ENCODE peak calls at places on chromosomes 3 and 15, in nine cellular contexts. One of them, this sample, is unnamed.

GRCh38 chr15:98420837-98421236 is 227.5 kb upstream of the IGF1R start:
- DNase-seq in CD8-positive, alpha-beta T cell: no peak
- DNase-seq in heart right ventricle: no peak
- DNase-seq in hepatocyte: no peak
- DNase-seq in esophagus squamous epithelium: no peak
- DNase-seq in OCI-LY7: no peak
- DNase-seq in tibial artery: no peak
- DNase-seq in H9: peak; percentile 32
- DNase-seq in body of pancreas: no peak
- DNase-seq in this sample: no peak

GRCh38 chr3:185250653-185251052 is 3.2 kb downstream of the EHHADH start:
- DNase-seq in CD8-positive, alpha-beta T cell: no peak
- DNase-seq in OCI-LY7: no peak
- DNase-seq in hepatocyte: no peak
- DNase-seq in body of pancreas: no peak
- DNase-seq in esophagus squamous epithelium: no peak
- DNase-seq in tibial artery: no peak
- DNase-seq in H9: no peak
- DNase-seq in heart right ventricle: no peak
- DNase-seq in this sample: no peak

GRCh38 chr15:101258238-101259144 is 6.6 kb upstream of the CHSY1 start:
- DNase-seq in hepatocyte: peak; percentile 80
- DNase-seq in tibial artery: no peak
- DNase-seq in CD8-positive, alpha-beta T cell: peak; percentile 60
- DNase-seq in OCI-LY7: peak; percentile 73
- DNase-seq in heart right ventricle: no peak
- DNase-seq in H9: no peak
- DNase-seq in body of pancreas: peak; percentile 73
- DNase-seq in esophagus squamous epithelium: no peak
- DNase-seq in this sample: peak; percentile 57

GRCh38 chr15:85587707-85588441 is 206.9 kb downstream of the KLHL25 start:
- DNase-seq in body of pancreas: no peak
- DNase-seq in tibial artery: no peak
- DNase-seq in esophagus squamous epithelium: no peak
- DNase-seq in H9: no peak
- DNase-seq in hepatocyte: peak; percentile 41
- DNase-seq in CD8-positive, alpha-beta T cell: no peak
- DNase-seq in OCI-LY7: no peak
- DNase-seq in heart right ventricle: no peak
- DNase-seq in this sample: no peak

GRCh38 chr3:29026959-29027358 is 253.9 kb upstream of the RBMS3 start:
- DNase-seq in heart right ventricle: no peak
- DNase-seq in CD8-positive, alpha-beta T cell: no peak
- DNase-seq in OCI-LY7: no peak
- DNase-seq in body of pancreas: no peak
- DNase-seq in hepatocyte: no peak
- DNase-seq in tibial artery: no peak
- DNase-seq in H9: no peak
- DNase-seq in esophagus squamous epithelium: no peak
- DNase-seq in this sample: no peak

GRCh38 chr15:78638658-78639314 is 2.2 kb downstream of the CHRNB4 start:
- DNase-seq in OCI-LY7: peak; percentile 63
- DNase-seq in H9: peak; percentile 82
- DNase-seq in CD8-positive, alpha-beta T cell: peak; percentile 47
- DNase-seq in hepatocyte: peak; percentile 84
- DNase-seq in esophagus squamous epithelium: no peak
- DNase-seq in tibial artery: no peak
- DNase-seq in body of pancreas: peak; percentile 45
- DNase-seq in heart right ventricle: no peak
- DNase-seq in this sample: no peak

GRCh38 chr3:36932979-36933378 is 11.9 kb downstream of the TRANK1 start:
- DNase-seq in esophagus squamous epithelium: no peak
- DNase-seq in heart right ventricle: no peak
- DNase-seq in body of pancreas: no peak
- DNase-seq in hepatocyte: no peak
- DNase-seq in H9: no peak
- DNase-seq in OCI-LY7: no peak
- DNase-seq in CD8-positive, alpha-beta T cell: no peak
- DNase-seq in tibial artery: no peak
- DNase-seq in this sample: no peak

GRCh38 chr3:17730318-17730967 is 12.0 kb downstream of the TBC1D5 start:
- DNase-seq in body of pancreas: peak; percentile 19
- DNase-seq in heart right ventricle: no peak
- DNase-seq in H9: no peak
- DNase-seq in CD8-positive, alpha-beta T cell: no peak
- DNase-seq in OCI-LY7: no peak
- DNase-seq in tibial artery: no peak
- DNase-seq in hepatocyte: peak; percentile 16
- DNase-seq in esophagus squamous epithelium: no peak
- DNase-seq in this sample: no peak

GRCh38 chr15:29854413-29854812 is 32.1 kb upstream of the TJP1 start:
- DNase-seq in H9: no peak
- DNase-seq in esophagus squamous epithelium: no peak
- DNase-seq in CD8-positive, alpha-beta T cell: no peak
- DNase-seq in body of pancreas: no peak
- DNase-seq in tibial artery: peak; percentile 82
- DNase-seq in OCI-LY7: no peak
- DNase-seq in heart right ventricle: no peak
- DNase-seq in hepatocyte: no peak
- DNase-seq in this sample: no peak

GRCh38 chr15:94792166-94792565 is 560.8 kb downstream of the MCTP2 start:
- DNase-seq in CD8-positive, alpha-beta T cell: no peak
- DNase-seq in tibial artery: no peak
- DNase-seq in OCI-LY7: no peak
- DNase-seq in H9: no peak
- DNase-seq in heart right ventricle: no peak
- DNase-seq in hepatocyte: no peak
- DNase-seq in esophagus squamous epithelium: no peak
- DNase-seq in body of pancreas: no peak
- DNase-seq in this sample: no peak

GRCh38 chr15:66389098-66389858 is 2.6 kb downstream of the MAP2K1 start:
- DNase-seq in CD8-positive, alpha-beta T cell: no peak
- DNase-seq in tibial artery: no peak
- DNase-seq in heart right ventricle: no peak
- DNase-seq in OCI-LY7: peak; percentile 56
- DNase-seq in esophagus squamous epithelium: no peak
- DNase-seq in hepatocyte: no peak
- DNase-seq in body of pancreas: no peak
- DNase-seq in H9: no peak
- DNase-seq in this sample: peak; percentile 32

GRCh38 chr3:127151992-127152391 is 40.9 kb upstream of the PRR23E start:
- DNase-seq in CD8-positive, alpha-beta T cell: no peak
- DNase-seq in OCI-LY7: no peak
- DNase-seq in tibial artery: no peak
- DNase-seq in body of pancreas: no peak
- DNase-seq in H9: no peak
- DNase-seq in esophagus squamous epithelium: no peak
- DNase-seq in heart right ventricle: no peak
- DNase-seq in hepatocyte: no peak
- DNase-seq in this sample: no peak

GRCh38 chr3:128864351-128864811 is 15.0 kb upstream of the ACAD9 start:
- DNase-seq in hepatocyte: no peak
- DNase-seq in heart right ventricle: no peak
- DNase-seq in esophagus squamous epithelium: no peak
- DNase-seq in H9: no peak
- DNase-seq in OCI-LY7: no peak
- DNase-seq in CD8-positive, alpha-beta T cell: no peak
- DNase-seq in body of pancreas: no peak
- DNase-seq in tibial artery: no peak
- DNase-seq in this sample: no peak

GRCh38 chr15:90002428-90002844 is 1.3 kb downstream of the ZNF710 start:
- DNase-seq in body of pancreas: peak; percentile 42
- DNase-seq in OCI-LY7: peak; percentile 51
- DNase-seq in tibial artery: peak; percentile 77
- DNase-seq in esophagus squamous epithelium: no peak
- DNase-seq in hepatocyte: peak; percentile 62
- DNase-seq in CD8-positive, alpha-beta T cell: peak; percentile 39
- DNase-seq in heart right ventricle: peak; percentile 53
- DNase-seq in H9: peak; percentile 61
- DNase-seq in this sample: peak; percentile 18

GRCh38 chr3:73559730-73560129 is 65.0 kb downstream of the PDZRN3 start:
- DNase-seq in tibial artery: no peak
- DNase-seq in hepatocyte: no peak
- DNase-seq in body of pancreas: no peak
- DNase-seq in H9: no peak
- DNase-seq in heart right ventricle: no peak
- DNase-seq in CD8-positive, alpha-beta T cell: no peak
- DNase-seq in OCI-LY7: no peak
- DNase-seq in esophagus squamous epithelium: no peak
- DNase-seq in this sample: no peak

GRCh38 chr3:23325466-23326065 is 122.4 kb downstream of the UBE2E2 start:
- DNase-seq in CD8-positive, alpha-beta T cell: no peak
- DNase-seq in OCI-LY7: peak; percentile 33
- DNase-seq in H9: no peak
- DNase-seq in hepatocyte: no peak
- DNase-seq in esophagus squamous epithelium: no peak
- DNase-seq in body of pancreas: no peak
- DNase-seq in heart right ventricle: no peak
- DNase-seq in tibial artery: no peak
- DNase-seq in this sample: no peak

GRCh38 chr3:23333633-23334032 is 130.5 kb downstream of the UBE2E2 start:
- DNase-seq in heart right ventricle: no peak
- DNase-seq in hepatocyte: no peak
- DNase-seq in tibial artery: no peak
- DNase-seq in OCI-LY7: no peak
- DNase-seq in esophagus squamous epithelium: no peak
- DNase-seq in H9: no peak
- DNase-seq in CD8-positive, alpha-beta T cell: no peak
- DNase-seq in body of pancreas: no peak
- DNase-seq in this sample: no peak

GRCh38 chr3:23331141-23331935 is 128.2 kb downstream of the UBE2E2 start:
- DNase-seq in OCI-LY7: no peak
- DNase-seq in hepatocyte: no peak
- DNase-seq in H9: no peak
- DNase-seq in heart right ventricle: no peak
- DNase-seq in body of pancreas: no peak
- DNase-seq in CD8-positive, alpha-beta T cell: no peak
- DNase-seq in esophagus squamous epithelium: no peak
- DNase-seq in tibial artery: no peak
- DNase-seq in this sample: no peak

GRCh38 chr3:23329471-23329870 is 126.3 kb downstream of the UBE2E2 start:
- DNase-seq in body of pancreas: no peak
- DNase-seq in CD8-positive, alpha-beta T cell: no peak
- DNase-seq in esophagus squamous epithelium: no peak
- DNase-seq in H9: no peak
- DNase-seq in heart right ventricle: no peak
- DNase-seq in OCI-LY7: no peak
- DNase-seq in hepatocyte: no peak
- DNase-seq in tibial artery: no peak
- DNase-seq in this sample: no peak

DNA sequence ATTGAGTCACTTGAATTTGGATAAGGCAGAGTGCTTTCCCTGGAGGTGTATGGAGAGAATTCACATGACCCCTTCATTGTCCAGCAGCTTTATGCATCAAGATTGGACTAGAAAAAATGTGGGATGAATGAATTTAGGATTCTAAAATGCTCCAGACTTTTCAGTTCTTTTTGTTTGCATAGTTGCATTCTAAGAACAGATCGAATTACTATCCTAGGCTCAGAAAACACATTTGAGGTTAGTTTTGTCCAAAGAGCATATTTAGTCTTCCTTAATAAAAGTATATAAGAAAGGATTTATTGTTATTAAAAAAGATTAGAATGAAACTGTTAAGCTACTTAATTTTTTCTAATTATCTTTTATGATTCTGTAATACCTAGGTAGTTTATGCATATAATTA is 127.4 kb downstream of the UBE2E2 start:
- DNase-seq in OCI-LY7: no peak
- DNase-seq in heart right ventricle: no peak
- DNase-seq in body of pancreas: no peak
- DNase-seq in hepatocyte: no peak
- DNase-seq in tibial artery: no peak
- DNase-seq in CD8-positive, alpha-beta T cell: no peak
- DNase-seq in H9: no peak
- DNase-seq in esophagus squamous epithelium: no peak
- DNase-seq in this sample: no peak
- H3K4me1 ChIP-seq in OCI-LY7: peaks cover 17% of the 10 kb centered on the region
- H3K4me1 ChIP-seq in heart right ventricle: no peaks in the 10 kb centered on the region
- H3K4me1 ChIP-seq in body of pancreas: no peaks in the 10 kb centered on the region
- H3K4me1 ChIP-seq in hepatocyte: no peaks in the 10 kb centered on the region
- H3K4me1 ChIP-seq in tibial artery: no peaks in the 10 kb centered on the region
- H3K4me1 ChIP-seq in CD8-positive, alpha-beta T cell: no peaks in the 10 kb centered on the region
- H3K4me1 ChIP-seq in H9: no peaks in the 10 kb centered on the region
- H3K4me1 ChIP-seq in esophagus squamous epithelium: no peaks in the 10 kb centered on the region
- H3K4me1 ChIP-seq in this sample: peaks cover 2% of the 10 kb centered on the region

DNA sequence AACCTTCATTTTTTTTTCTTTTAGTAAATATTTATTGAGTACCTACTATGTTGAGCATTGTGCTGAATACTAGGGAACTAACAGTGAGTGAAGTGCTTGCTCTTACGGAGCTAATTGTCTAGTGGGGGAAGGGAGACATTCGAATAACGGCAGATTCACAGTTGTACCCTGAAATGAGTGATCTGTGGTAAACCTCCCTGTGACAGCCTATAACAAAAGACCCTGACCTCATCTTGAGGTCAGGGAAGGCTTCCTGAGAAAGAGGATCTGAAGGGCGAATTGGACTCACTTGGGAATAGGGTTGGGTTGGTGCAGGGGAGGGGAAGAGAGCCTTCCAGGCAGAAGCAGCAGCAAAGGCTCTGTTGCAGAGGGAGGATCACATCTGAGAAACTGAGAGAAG is 13.2 kb downstream of the HPS3 start:
- DNase-seq in tibial artery: no peak
- DNase-seq in body of pancreas: no peak
- DNase-seq in esophagus squamous epithelium: no peak
- DNase-seq in hepatocyte: no peak
- DNase-seq in OCI-LY7: no peak
- DNase-seq in heart right ventricle: no peak
- DNase-seq in H9: no peak
- DNase-seq in CD8-positive, alpha-beta T cell: no peak
- DNase-seq in this sample: no peak
- H3K4me1 ChIP-seq in tibial artery: no peaks in the 10 kb centered on the region
- H3K4me1 ChIP-seq in body of pancreas: no peaks in the 10 kb centered on the region
- H3K4me1 ChIP-seq in esophagus squamous epithelium: no peaks in the 10 kb centered on the region
- H3K4me1 ChIP-seq in hepatocyte: no peaks in the 10 kb centered on the region
- H3K4me1 ChIP-seq in OCI-LY7: peaks cover 47% of the 10 kb centered on the region
- H3K4me1 ChIP-seq in heart right ventricle: no peaks in the 10 kb centered on the region
- H3K4me1 ChIP-seq in H9: no peaks in the 10 kb centered on the region
- H3K4me1 ChIP-seq in CD8-positive, alpha-beta T cell: peaks cover 18% of the 10 kb centered on the region
- H3K4me1 ChIP-seq in this sample: peaks cover 17% of the 10 kb centered on the region

DNA sequence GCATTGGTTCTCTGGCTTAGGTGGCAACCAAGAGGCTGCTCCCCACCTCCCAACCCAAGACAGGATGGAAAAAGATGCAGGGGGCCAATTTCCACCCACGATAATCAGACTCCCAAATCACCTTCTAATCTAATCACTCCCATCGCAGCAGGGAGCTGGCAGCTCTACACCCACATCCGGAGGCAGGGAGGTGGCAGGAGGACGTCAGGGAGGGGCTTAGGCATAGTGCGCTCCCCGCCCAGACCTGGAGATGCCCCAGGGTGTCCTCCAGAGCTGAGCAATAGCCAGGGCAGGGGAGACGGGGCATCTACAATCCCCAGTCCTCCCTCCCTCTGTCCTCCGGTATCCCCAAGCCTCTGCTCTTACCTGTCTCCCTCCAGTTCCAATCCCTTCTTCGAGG is 70.5 kb upstream of the SEC13 start:
- DNase-seq in esophagus squamous epithelium: no peak
- DNase-seq in hepatocyte: no peak
- DNase-seq in H9: no peak
- DNase-seq in body of pancreas: no peak
- DNase-seq in CD8-positive, alpha-beta T cell: peak; percentile 17
- DNase-seq in heart right ventricle: no peak
- DNase-seq in tibial artery: no peak
- DNase-seq in OCI-LY7: no peak
- DNase-seq in this sample: no peak
- H3K4me1 ChIP-seq in esophagus squamous epithelium: no peaks in the 10 kb centered on the region
- H3K4me1 ChIP-seq in hepatocyte: no peaks in the 10 kb centered on the region
- H3K4me1 ChIP-seq in H9: peaks cover 15% of the 10 kb centered on the region
- H3K4me1 ChIP-seq in body of pancreas: no peaks in the 10 kb centered on the region
- H3K4me1 ChIP-seq in CD8-positive, alpha-beta T cell: peaks cover 18% of the 10 kb centered on the region
- H3K4me1 ChIP-seq in heart right ventricle: no peaks in the 10 kb centered on the region
- H3K4me1 ChIP-seq in tibial artery: no peaks in the 10 kb centered on the region
- H3K4me1 ChIP-seq in OCI-LY7: peaks cover 100% of the 10 kb centered on the region
- H3K4me1 ChIP-seq in this sample: peaks cover 43% of the 10 kb centered on the region

GRCh38 chr3:111744611-111745010 is 114.5 kb upstream of the PHLDB2 start:
- DNase-seq in hepatocyte: no peak
- DNase-seq in H9: no peak
- DNase-seq in body of pancreas: no peak
- DNase-seq in OCI-LY7: no peak
- DNase-seq in CD8-positive, alpha-beta T cell: no peak
- DNase-seq in heart right ventricle: no peak
- DNase-seq in tibial artery: no peak
- DNase-seq in esophagus squamous epithelium: no peak
- DNase-seq in this sample: no peak
- H3K4me1 ChIP-seq in hepatocyte: peaks cover 6% of the 10 kb centered on the region
- H3K4me1 ChIP-seq in H9: no peaks in the 10 kb centered on the region
- H3K4me1 ChIP-seq in body of pancreas: peaks cover 42% of the 10 kb centered on the region
- H3K4me1 ChIP-seq in OCI-LY7: no peaks in the 10 kb centered on the region
- H3K4me1 ChIP-seq in CD8-positive, alpha-beta T cell: no peaks in the 10 kb centered on the region
- H3K4me1 ChIP-seq in heart right ventricle: no peaks in the 10 kb centered on the region
- H3K4me1 ChIP-seq in tibial artery: no peaks in the 10 kb centered on the region
- H3K4me1 ChIP-seq in esophagus squamous epithelium: peaks cover 67% of the 10 kb centered on the region
- H3K4me1 ChIP-seq in this sample: no peaks in the 10 kb centered on the region

This sample was measured in CD8-positive, alpha-beta memory T cell.